ENCODE peak calls at places on chromosomes 16 and 17, in six cellular contexts. O is EH; V is mammary epithelial cell; N is stimulated activated CD8-positive, alpha-beta memory T cell treated with anti-CD3 and anti-CD28 coated beads, Interleukin-4, amount 100 ng/mL, for 1 hour; S is thyroid gland; G is ecto neural progenitor cell. T is an unnamed sample.

GRCh38 chr16:54938351-54939346 is 8.0 kb downstream of the IRX5 start:
- DNase-seq in O (no peak), V (peak), N (no peak), S (no peak), G (peak), T (no peak)

GRCh38 chr16:49701867-49702494 is 153.9 kb downstream of the ZNF423 start:
- DNase-seq in O (peak), V (no peak), N (no peak), S (peak), G (peak), T (no peak)

GRCh38 chr16:75497558-75497957 is 2.3 kb upstream of the CHST6 start:
- DNase-seq in O (no peak), V (no peak), N (no peak), S (no peak), G (no peak), T (no peak)

GRCh38 chr16:89094252-89094901 is 725 bp downstream of the ACSF3 start:
- DNase-seq in O (peak), V (peak), N (no peak), S (no peak), G (no peak), T (no peak)

GRCh38 chr16:47504599-47504998 is 43.5 kb downstream of the PHKB start:
- DNase-seq in O (no peak), V (peak), N (no peak), S (no peak), G (no peak), T (no peak)

GRCh38 chr17:80245566-80246265 is 14.9 kb upstream of the RNF213 start:
- DNase-seq in O (no peak), V (no peak), N (no peak), S (no peak), G (no peak), T (no peak)

GRCh38 chr16:1920727-1921155 is 2.5 kb upstream of the HS3ST6 start:
- DNase-seq in O (peak), V (no peak), N (no peak), S (peak), G (peak), T (no peak)

GRCh38 chr16:54096607-54097006 is 190.0 kb downstream of the IRX3 start:
- DNase-seq in O (no peak), V (no peak), N (no peak), S (no peak), G (no peak), T (no peak)

GRCh38 chr17:78000351-78000750 is 41.8 kb downstream of the TNRC6C start:
- DNase-seq in O (peak), V (peak), N (no peak), S (no peak), G (no peak), T (no peak)

T was measured in vagina.